ENCODE peak calls at places on chromosomes 2 and 18, in ten cellular contexts. One of them, this sample, is unnamed.

GRCh38 chr2:9474361-9475117 is at the start of gene IAH1:
- DNase-seq in H9: peak
- DNase-seq in mucosa of gallbladder: peak
- DNase-seq in NCI-H446 treated with DMSO at 0.1 percent for 48 hours: no peak
- DNase-seq in neuronal stem cell: no peak
- DNase-seq in iPS-NIHi11: peak
- DNase-seq in GM06990: peak
- DNase-seq in DND-41: no peak
- DNase-seq in COR-L47: peak
- DNase-seq in AG04449: no peak
- DNase-seq in this sample: peak

GRCh38 chr2:239443102-239443620 is 42.3 kb upstream of the HDAC4 start:
- DNase-seq in H9: no peak
- DNase-seq in mucosa of gallbladder: no peak
- DNase-seq in NCI-H446 treated with DMSO at 0.1 percent for 48 hours: no peak
- DNase-seq in neuronal stem cell: no peak
- DNase-seq in iPS-NIHi11: no peak
- DNase-seq in GM06990: no peak
- DNase-seq in DND-41: no peak
- DNase-seq in COR-L47: no peak
- DNase-seq in AG04449: no peak
- DNase-seq in this sample: no peak

GRCh38 chr2:214169736-214170135 is 241.1 kb upstream of the VWC2L start:
- DNase-seq in H9: no peak
- DNase-seq in mucosa of gallbladder: no peak
- DNase-seq in NCI-H446 treated with DMSO at 0.1 percent for 48 hours: no peak
- DNase-seq in neuronal stem cell: no peak
- DNase-seq in iPS-NIHi11: no peak
- DNase-seq in GM06990: no peak
- DNase-seq in DND-41: no peak
- DNase-seq in COR-L47: no peak
- DNase-seq in AG04449: no peak
- DNase-seq in this sample: no peak

GRCh38 chr18:76504749-76505148 is 9.7 kb upstream of the ZNF516 start:
- DNase-seq in H9: no peak
- DNase-seq in mucosa of gallbladder: no peak
- DNase-seq in NCI-H446 treated with DMSO at 0.1 percent for 48 hours: no peak
- DNase-seq in neuronal stem cell: no peak
- DNase-seq in iPS-NIHi11: no peak
- DNase-seq in GM06990: no peak
- DNase-seq in DND-41: no peak
- DNase-seq in COR-L47: no peak
- DNase-seq in AG04449: no peak
- DNase-seq in this sample: peak

GRCh38 chr2:134252092-134252775 is 1.6 kb upstream of the MGAT5 start:
- DNase-seq in H9: no peak
- DNase-seq in mucosa of gallbladder: no peak
- DNase-seq in NCI-H446 treated with DMSO at 0.1 percent for 48 hours: no peak
- DNase-seq in neuronal stem cell: no peak
- DNase-seq in iPS-NIHi11: no peak
- DNase-seq in GM06990: no peak
- DNase-seq in DND-41: no peak
- DNase-seq in COR-L47: no peak
- DNase-seq in AG04449: no peak
- DNase-seq in this sample: no peak

GRCh38 chr2:68726608-68727367 is 7.8 kb upstream of the ARHGAP25 start:
- DNase-seq in H9: no peak
- DNase-seq in mucosa of gallbladder: peak
- DNase-seq in NCI-H446 treated with DMSO at 0.1 percent for 48 hours: no peak
- DNase-seq in neuronal stem cell: no peak
- DNase-seq in iPS-NIHi11: no peak
- DNase-seq in GM06990: peak
- DNase-seq in DND-41: peak
- DNase-seq in COR-L47: no peak
- DNase-seq in AG04449: no peak
- DNase-seq in this sample: peak

GRCh38 chr2:111155610-111156009 is 34.9 kb downstream of the BCL2L11 start:
- DNase-seq in H9: no peak
- DNase-seq in mucosa of gallbladder: no peak
- DNase-seq in NCI-H446 treated with DMSO at 0.1 percent for 48 hours: no peak
- DNase-seq in neuronal stem cell: no peak
- DNase-seq in iPS-NIHi11: no peak
- DNase-seq in GM06990: no peak
- DNase-seq in DND-41: no peak
- DNase-seq in COR-L47: no peak
- DNase-seq in AG04449: no peak
- DNase-seq in this sample: no peak

GRCh38 chr2:73859721-73860586 is 31.2 kb downstream of the STAMBP start:
- DNase-seq in H9: no peak
- DNase-seq in mucosa of gallbladder: no peak
- DNase-seq in NCI-H446 treated with DMSO at 0.1 percent for 48 hours: no peak
- DNase-seq in neuronal stem cell: no peak
- DNase-seq in iPS-NIHi11: no peak
- DNase-seq in GM06990: no peak
- DNase-seq in DND-41: no peak
- DNase-seq in COR-L47: no peak
- DNase-seq in AG04449: peak
- DNase-seq in this sample: peak

GRCh38 chr2:27715318-27716165 is 51.9 kb downstream of the SLC4A1AP start:
- DNase-seq in H9: no peak
- DNase-seq in mucosa of gallbladder: peak
- DNase-seq in NCI-H446 treated with DMSO at 0.1 percent for 48 hours: no peak
- DNase-seq in neuronal stem cell: no peak
- DNase-seq in iPS-NIHi11: peak
- DNase-seq in GM06990: peak
- DNase-seq in DND-41: peak
- DNase-seq in COR-L47: peak
- DNase-seq in AG04449: peak
- DNase-seq in this sample: no peak

GRCh38 chr2:107584577-107584976 is 242.1 kb upstream of the RGPD4 start:
- DNase-seq in H9: no peak
- DNase-seq in mucosa of gallbladder: no peak
- DNase-seq in NCI-H446 treated with DMSO at 0.1 percent for 48 hours: no peak
- DNase-seq in neuronal stem cell: no peak
- DNase-seq in iPS-NIHi11: no peak
- DNase-seq in GM06990: no peak
- DNase-seq in DND-41: no peak
- DNase-seq in COR-L47: no peak
- DNase-seq in AG04449: no peak
- DNase-seq in this sample: no peak

This sample was measured in MV-4-11.